ENCODE peak calls at places on chromosomes 4 and X, in five cellular contexts. E is IMR-90; Z is activated CD4-positive, alpha-beta T cell treated with anti-CD3 and anti-CD28 coated beads for 1 hour; W is GDM1; F is CD8-positive, alpha-beta T cell. B is an unnamed sample.

GRCh38 chr4:124713213-124713592 is 671 bp upstream of the ANKRD50 start:
- DNase-seq in E (peak), Z (no peak), W (no peak), F (no peak), B (peak)

GRCh38 chrX:41733939-41734338 is 10.0 kb downstream of the GPR82 start:
- DNase-seq in E (no peak), Z (no peak), W (no peak), F (no peak), B (no peak)

GRCh38 chrX:138031715-138032114 is 465.8 kb downstream of the ZIC3 start:
- DNase-seq in E (no peak), Z (no peak), W (no peak), F (no peak), B (no peak)

GRCh38 chrX:56284269-56284668 is 52.1 kb downstream of the KLF8 start:
- DNase-seq in E (no peak), Z (no peak), W (no peak), F (no peak), B (no peak)

GRCh38 chr4:25160714-25161598 is 707 bp upstream of the SEPSECS start:
- DNase-seq in E (no peak), Z (no peak), W (no peak), F (no peak), B (peak)

GRCh38 chr4:38490753-38491446 is 173.1 kb upstream of the KLF3 start:
- DNase-seq in E (no peak), Z (no peak), W (no peak), F (no peak), B (no peak)

GRCh38 chrX:135477576-135477975 is 42.9 kb upstream of the INTS6L start:
- DNase-seq in E (peak), Z (no peak), W (peak), F (peak), B (peak)

GRCh38 chr4:96698891-96699290 is 859.0 kb downstream of the PDHA2 start:
- DNase-seq in E (no peak), Z (no peak), W (no peak), F (no peak), B (no peak)

GRCh38 chr4:150938417-150938816 is 76.7 kb downstream of the LRBA start:
- DNase-seq in E (no peak), Z (no peak), W (no peak), F (no peak), B (no peak)

GRCh38 chr4:114603455-114603854 is 4.8 kb downstream of the UGT8 start:
- DNase-seq in E (no peak), Z (no peak), W (no peak), F (no peak), B (no peak)

GRCh38 chr4:74100531-74100930 is 1.5 kb upstream of the CXCL2 start:
- DNase-seq in E (no peak), Z (no peak), W (no peak), F (no peak), B (no peak)